ENCODE peak calls at places on chromosomes 7 and 10, in four cellular contexts. One of them, this sample, is unnamed.

GRCh38 chr10:121426307-121426706 is 171.9 kb downstream of the FGFR2 start:
- DNase-seq in breast epithelium: no peak
- DNase-seq in ovary: no peak
- DNase-seq in cardiac muscle cell: no peak
- DNase-seq in this sample: no peak

GRCh38 chr7:985915-986741 is 3.1 kb downstream of the CYP2W1 start:
- DNase-seq in cardiac muscle cell: peak; percentile 55
- DNase-seq in ovary: peak; percentile 82
- DNase-seq in breast epithelium: no peak
- DNase-seq in this sample: no peak

GRCh38 chr7:99143853-99144672 is at the start of gene SMURF1:
- DNase-seq in cardiac muscle cell: peak; percentile 77
- DNase-seq in ovary: peak; percentile 89
- DNase-seq in breast epithelium: peak; percentile 47
- DNase-seq in this sample: peak; percentile 81

GRCh38 chr10:17782921-17783665 is 26.1 kb upstream of the MRC1 start:
- DNase-seq in breast epithelium: no peak
- DNase-seq in cardiac muscle cell: peak; percentile 25
- DNase-seq in ovary: no peak
- DNase-seq in this sample: no peak

GRCh38 chr10:85642421-85643170 is 724.0 kb downstream of the GRID1 start:
- DNase-seq in ovary: no peak
- DNase-seq in cardiac muscle cell: no peak
- DNase-seq in breast epithelium: no peak
- DNase-seq in this sample: no peak

GRCh38 chr7:8433477-8434289 is at the start of gene NXPH1:
- DNase-seq in ovary: no peak
- DNase-seq in breast epithelium: no peak
- DNase-seq in cardiac muscle cell: peak; percentile 4
- DNase-seq in this sample: peak; percentile 87

GRCh38 chr7:99000904-99001442 is 122.6 kb downstream of the TRRAP start:
- DNase-seq in cardiac muscle cell: no peak
- DNase-seq in breast epithelium: peak; percentile 14
- DNase-seq in ovary: no peak
- DNase-seq in this sample: no peak

GRCh38 chr10:132693676-132694075 is 92.3 kb downstream of the NKX6-2 start:
- DNase-seq in breast epithelium: no peak
- DNase-seq in ovary: no peak
- DNase-seq in cardiac muscle cell: no peak
- DNase-seq in this sample: no peak

GRCh38 chr10:63553031-63553430 is 31.8 kb downstream of the REEP3 start:
- DNase-seq in cardiac muscle cell: peak; percentile 74
- DNase-seq in ovary: no peak
- DNase-seq in breast epithelium: no peak
- DNase-seq in this sample: no peak

GRCh38 chr10:70773965-70774809 is 11.0 kb downstream of the TBATA start:
- DNase-seq in breast epithelium: peak; percentile 15
- DNase-seq in cardiac muscle cell: no peak
- DNase-seq in ovary: peak; percentile 23
- DNase-seq in this sample: no peak

GRCh38 chr7:21497072-21497471 is 45.8 kb upstream of the DNAH11 start:
- DNase-seq in ovary: no peak
- DNase-seq in cardiac muscle cell: peak; percentile 46
- DNase-seq in breast epithelium: no peak
- DNase-seq in this sample: no peak

GRCh38 chr7:77831481-77831880 is 32.9 kb downstream of the PHTF2 start:
- DNase-seq in cardiac muscle cell: no peak
- DNase-seq in ovary: no peak
- DNase-seq in breast epithelium: no peak
- DNase-seq in this sample: no peak

GRCh38 chr10:90424730-90425129 is 433.1 kb downstream of the HTR7 start:
- DNase-seq in ovary: no peak
- DNase-seq in cardiac muscle cell: no peak
- DNase-seq in breast epithelium: no peak
- DNase-seq in this sample: no peak

GRCh38 chr10:58512470-58513188 is at the start of gene BICC1:
- DNase-seq in cardiac muscle cell: peak; percentile 74
- DNase-seq in ovary: peak; percentile 82
- DNase-seq in breast epithelium: peak; percentile 19
- DNase-seq in this sample: peak; percentile 81

GRCh38 chr10:10526846-10527245 is 490.8 kb upstream of the CELF2 start:
- DNase-seq in ovary: no peak
- DNase-seq in breast epithelium: no peak
- DNase-seq in cardiac muscle cell: no peak
- DNase-seq in this sample: no peak

GRCh38 chr7:24378871-24379608 is 95.0 kb downstream of the NPY start:
- DNase-seq in cardiac muscle cell: peak; percentile 53
- DNase-seq in breast epithelium: no peak
- DNase-seq in ovary: no peak
- DNase-seq in this sample: no peak

GRCh38 chr10:77949167-77949566 is 22.6 kb upstream of the DLG5 start:
- DNase-seq in ovary: no peak
- DNase-seq in cardiac muscle cell: peak; percentile 29
- DNase-seq in breast epithelium: peak; percentile 90
- DNase-seq in this sample: peak; percentile 61

GRCh38 chr7:38105874-38106483 is 72.1 kb upstream of the STARD3NL start:
- DNase-seq in cardiac muscle cell: peak; percentile 67
- DNase-seq in ovary: no peak
- DNase-seq in breast epithelium: no peak
- DNase-seq in this sample: peak; percentile 23

GRCh38 chr10:32005050-32005449 is 51.2 kb downstream of the KIF5B start:
- DNase-seq in ovary: no peak
- DNase-seq in breast epithelium: no peak
- DNase-seq in cardiac muscle cell: peak; percentile 57
- DNase-seq in this sample: peak; percentile 8

GRCh38 chr7:129780257-129781127 is 169.0 kb downstream of the NRF1 start:
- DNase-seq in breast epithelium: peak; percentile 78
- DNase-seq in cardiac muscle cell: no peak
- DNase-seq in ovary: peak; percentile 44
- DNase-seq in this sample: peak; percentile 78

GRCh38 chr10:113788604-113789083 is 37.2 kb downstream of the PLEKHS1 start:
- DNase-seq in ovary: no peak
- DNase-seq in cardiac muscle cell: peak; percentile 96
- DNase-seq in breast epithelium: peak; percentile 51
- DNase-seq in this sample: no peak

GRCh38 chr10:55897436-55897835 is 463.6 kb downstream of the ZWINT start:
- DNase-seq in cardiac muscle cell: no peak
- DNase-seq in breast epithelium: no peak
- DNase-seq in ovary: no peak
- DNase-seq in this sample: peak; percentile 3

GRCh38 chr7:129530881-129531391 is 28.6 kb downstream of the SMKR1 start:
- DNase-seq in ovary: no peak
- DNase-seq in breast epithelium: no peak
- DNase-seq in cardiac muscle cell: peak; percentile 37
- DNase-seq in this sample: no peak

GRCh38 chr7:50739744-50740455 is 42.8 kb downstream of the GRB10 start:
- DNase-seq in ovary: no peak
- DNase-seq in cardiac muscle cell: peak; percentile 25
- DNase-seq in breast epithelium: no peak
- DNase-seq in this sample: no peak

GRCh38 chr7:87325576-87326370 is 19.7 kb upstream of the CROT start:
- DNase-seq in ovary: no peak
- DNase-seq in cardiac muscle cell: no peak
- DNase-seq in breast epithelium: no peak
- DNase-seq in this sample: no peak

GRCh38 chr7:151552352-151553028 is 32.8 kb upstream of the RHEB start:
- DNase-seq in cardiac muscle cell: no peak
- DNase-seq in breast epithelium: peak; percentile 71
- DNase-seq in ovary: no peak
- DNase-seq in this sample: no peak

GRCh38 chr10:79005126-79005820 is 63.5 kb upstream of the ZMIZ1 start:
- DNase-seq in ovary: no peak
- DNase-seq in breast epithelium: no peak
- DNase-seq in cardiac muscle cell: no peak
- DNase-seq in this sample: peak; percentile 20

GRCh38 chr10:86644412-86645110 is 9.8 kb upstream of the OPN4 start:
- DNase-seq in breast epithelium: peak; percentile 17
- DNase-seq in cardiac muscle cell: no peak
- DNase-seq in ovary: no peak
- DNase-seq in this sample: no peak

GRCh38 chr10:33109384-33109783 is 151.4 kb upstream of the ITGB1 start:
- DNase-seq in cardiac muscle cell: no peak
- DNase-seq in ovary: no peak
- DNase-seq in breast epithelium: no peak
- DNase-seq in this sample: no peak

GRCh38 chr7:24786941-24787340 is 29.7 kb upstream of the GSDME start:
- DNase-seq in cardiac muscle cell: peak; percentile 82
- DNase-seq in ovary: no peak
- DNase-seq in breast epithelium: peak; percentile 27
- DNase-seq in this sample: no peak

DNA sequence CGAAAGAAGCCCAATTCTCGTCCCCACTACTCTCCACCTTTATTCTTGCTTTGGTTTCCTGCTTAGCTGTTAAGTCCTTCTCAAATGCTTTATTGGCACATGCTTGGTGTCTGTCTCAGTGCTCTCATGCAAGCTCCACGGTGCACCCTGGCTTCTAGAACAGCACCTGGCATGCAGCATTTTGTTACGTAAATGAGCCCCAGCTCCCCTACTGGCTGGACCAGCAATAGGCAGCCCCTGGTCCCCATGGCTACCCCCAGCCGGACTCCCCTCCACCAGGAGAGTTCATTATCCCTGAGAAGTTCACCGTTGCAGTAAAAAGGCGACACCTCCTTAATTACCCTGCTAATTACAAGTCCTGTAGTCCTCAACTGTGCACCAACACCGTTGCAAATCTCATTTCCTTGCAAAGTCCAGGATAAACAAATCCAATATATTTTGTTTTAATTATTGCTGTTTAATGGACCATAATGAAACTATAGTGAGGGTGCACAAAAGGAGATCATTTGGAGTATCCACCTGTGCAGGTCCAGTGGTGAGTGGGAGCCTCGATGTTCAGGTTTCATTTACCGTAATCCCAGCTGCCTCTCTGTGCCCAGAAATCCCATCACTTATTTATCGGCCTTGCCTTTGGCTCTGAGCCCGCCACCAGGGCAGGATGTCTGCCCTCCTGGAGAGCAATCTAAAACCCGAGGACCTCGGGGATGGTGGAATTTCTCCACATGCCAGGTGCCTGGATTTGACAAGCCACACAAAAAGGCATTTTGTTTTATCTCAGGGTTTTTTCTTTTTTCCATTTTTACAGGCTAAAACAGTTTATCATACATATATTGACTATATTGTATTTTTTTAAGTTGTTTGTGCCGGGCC is 12.8 kb upstream of the DRGX start:
- DNase-seq in breast epithelium: no peak
- DNase-seq in ovary: no peak
- DNase-seq in cardiac muscle cell: peak; percentile 12
- DNase-seq in this sample: no peak
- TF ChIP-seq CTCF in breast epithelium: no peak
- TF ChIP-seq CTCF in ovary: no peak
- TF ChIP-seq CTCF in cardiac muscle cell: peak; percentile 30
- TF ChIP-seq CTCF in this sample: no peak

GRCh38 chr7:55172161-55172560 is 153.3 kb downstream of the EGFR start:
- DNase-seq in cardiac muscle cell: no peak
- DNase-seq in ovary: no peak
- DNase-seq in breast epithelium: no peak
- DNase-seq in this sample: no peak

GRCh38 chr7:55172881-55173609 is 154.2 kb downstream of the EGFR start:
- DNase-seq in ovary: no peak
- DNase-seq in breast epithelium: no peak
- DNase-seq in cardiac muscle cell: no peak
- DNase-seq in this sample: no peak

GRCh38 chr7:55174456-55174855 is 155.6 kb downstream of the EGFR start:
- DNase-seq in breast epithelium: no peak
- DNase-seq in cardiac muscle cell: no peak
- DNase-seq in ovary: no peak
- DNase-seq in this sample: no peak

GRCh38 chr7:55174856-55175255 is 156.0 kb downstream of the EGFR start:
- DNase-seq in ovary: no peak
- DNase-seq in cardiac muscle cell: no peak
- DNase-seq in breast epithelium: no peak
- DNase-seq in this sample: no peak

DNA sequence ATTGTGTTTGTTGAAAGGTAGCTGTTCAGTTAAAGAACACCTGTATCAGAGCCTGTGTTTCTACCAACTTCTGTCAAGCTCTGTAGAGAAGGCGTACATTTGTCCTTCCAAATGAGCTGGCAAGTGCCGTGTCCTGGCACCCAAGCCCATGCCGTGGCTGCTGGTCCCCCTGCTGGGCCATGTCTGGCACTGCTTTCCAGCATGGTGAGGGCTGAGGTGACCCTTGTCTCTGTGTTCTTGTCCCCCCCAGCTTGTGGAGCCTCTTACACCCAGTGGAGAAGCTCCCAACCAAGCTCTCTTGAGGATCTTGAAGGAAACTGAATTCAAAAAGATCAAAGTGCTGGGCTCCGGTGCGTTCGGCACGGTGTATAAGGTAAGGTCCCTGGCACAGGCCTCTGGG is 154.9 kb downstream of the EGFR start:
- DNase-seq in cardiac muscle cell: no peak
- DNase-seq in breast epithelium: no peak
- DNase-seq in ovary: no peak
- DNase-seq in this sample: no peak
- TF ChIP-seq CTCF in cardiac muscle cell: no peak
- TF ChIP-seq CTCF in breast epithelium: no peak
- TF ChIP-seq CTCF in ovary: no peak
- TF ChIP-seq CTCF in this sample: no peak

GRCh38 chr10:21021843-21022594 is 124.9 kb upstream of the NEBL start:
- DNase-seq in ovary: no peak
- DNase-seq in cardiac muscle cell: peak; percentile 93
- DNase-seq in breast epithelium: no peak
- DNase-seq in this sample: no peak
- TF ChIP-seq CTCF in ovary: no peak
- TF ChIP-seq CTCF in cardiac muscle cell: peak; percentile 14
- TF ChIP-seq CTCF in breast epithelium: no peak
- TF ChIP-seq CTCF in this sample: no peak

GRCh38 chr7:115707236-115707635 is 323.3 kb downstream of the TFEC start:
- DNase-seq in cardiac muscle cell: peak; percentile 14
- DNase-seq in ovary: no peak
- DNase-seq in breast epithelium: no peak
- DNase-seq in this sample: no peak
- TF ChIP-seq CTCF in cardiac muscle cell: peak; percentile 27
- TF ChIP-seq CTCF in ovary: no peak
- TF ChIP-seq CTCF in breast epithelium: no peak
- TF ChIP-seq CTCF in this sample: peak; percentile 12